ENCODE peak calls at places on chromosomes 6 and 20, in four cellular contexts. W is dorsolateral prefrontal cortex, O is left ventricle myocardium inferior, S is MV-4-11. E is an unnamed sample.

GRCh38 chr20:3661060-3661820 is 2.0 kb downstream of the GFRA4 start:
- DNase-seq in S (no peak), O (no peak), W (peak), E (no peak)

GRCh38 chr6:160355001-160355400 is 6.8 kb downstream of the SLC22A3 start:
- DNase-seq in O (no peak), W (no peak), S (no peak), E (no peak)

GRCh38 chr6:157461000-157461915 is 80.3 kb downstream of the ZDHHC14 start:
- DNase-seq in S (peak), O (no peak), W (no peak), E (no peak)

GRCh38 chr20:10558635-10559187 is 115.1 kb downstream of the JAG1 start:
- DNase-seq in S (no peak), O (no peak), W (no peak), E (no peak)

GRCh38 chr6:44072452-44072958 is 54.7 kb downstream of the MRPL14 start:
- DNase-seq in O (no peak), S (no peak), W (no peak), E (no peak)

GRCh38 chr6:100574836-100575235 is 110.1 kb upstream of the SIM1 start:
- DNase-seq in O (no peak), S (no peak), W (no peak), E (no peak)

GRCh38 chr6:42241915-42242314 is 24.3 kb upstream of the MRPS10 start:
- DNase-seq in W (no peak), O (no peak), S (no peak), E (no peak)

GRCh38 chr20:40956503-40956902 is 72.1 kb upstream of the TOP1 start:
- DNase-seq in S (peak), O (no peak), W (no peak), E (no peak)

GRCh38 chr6:127554435-127555006 is 22.5 kb upstream of the C6orf58 start:
- DNase-seq in O (no peak), W (no peak), S (no peak), E (no peak)

GRCh38 chr6:126210398-126211075 is 129.4 kb upstream of the CENPW start:
- DNase-seq in S (no peak), O (no peak), W (no peak), E (no peak)

GRCh38 chr20:57509665-57510237 is 15.2 kb downstream of the CTCFL start:
- DNase-seq in S (peak), O (no peak), W (no peak), E (no peak)

E was measured in lower lobe of right lung.